ENCODE peak calls at places on chromosomes 7 and 10, in nine cellular contexts. U is CD8-positive, alpha-beta T cell; I is psoas muscle; E is foreskin fibroblast; K is GM06990; R is GM23248; C is tibial nerve; H is lower lobe of right lung; O is mesenchymal stem cell. N is an unnamed sample.

GRCh38 chr7:480531-481218 is 39.0 kb downstream of the PDGFA start:
- DNase-seq in K (no peak), H (no peak), U (no peak), R (no peak), I (no peak), O (no peak), E (no peak), C (no peak), N (no peak)

GRCh38 chr10:36597921-36598320 is 527.5 kb upstream of the ANKRD30A start:
- DNase-seq in O (no peak), U (no peak), I (no peak), H (no peak), C (no peak), E (no peak), R (no peak), K (no peak), N (no peak)

GRCh38 chr10:118521415-118522117 is 73.9 kb downstream of the PRLHR start:
- DNase-seq in U (no peak), H (no peak), C (no peak), O (no peak), R (no peak), K (no peak), I (no peak), E (no peak), N (no peak)

GRCh38 chr10:49700997-49701396 is 21.5 kb downstream of the C10orf53 start:
- DNase-seq in R (no peak), U (no peak), I (no peak), O (no peak), H (no peak), C (no peak), E (no peak), K (no peak), N (no peak)

GRCh38 chr7:128361463-128362441 is at the start of gene PRRT4:
- DNase-seq in I (peak), K (no peak), O (peak), C (no peak), E (peak), U (peak), R (peak), H (peak), N (no peak)

GRCh38 chr10:13399236-13399635 is 51.1 kb upstream of the SEPHS1 start:
- DNase-seq in I (no peak), R (no peak), K (no peak), E (no peak), C (no peak), H (no peak), O (no peak), U (no peak), N (no peak)

GRCh38 chr7:133863362-133864061 is 263.6 kb upstream of the LRGUK start:
- DNase-seq in H (no peak), O (no peak), I (no peak), K (no peak), U (no peak), E (no peak), C (no peak), R (no peak), N (no peak)

GRCh38 chr7:74525881-74526280 is 72.2 kb downstream of the GTF2IRD1 start:
- DNase-seq in K (no peak), H (no peak), O (no peak), U (no peak), I (no peak), E (no peak), C (no peak), R (no peak), N (no peak)

GRCh38 chr7:101911800-101912705 is 94.6 kb downstream of the CUX1 start:
- DNase-seq in H (no peak), C (peak), I (peak), E (peak), R (no peak), K (no peak), U (no peak), O (peak), N (no peak)

GRCh38 chr10:114545071-114545470 is 113.0 kb downstream of the ABLIM1 start:
- DNase-seq in K (no peak), U (no peak), C (no peak), H (no peak), I (no peak), R (no peak), E (no peak), O (no peak), N (no peak)

GRCh38 chr7:44973610-44974401 is 5.0 kb downstream of the MYO1G start:
- DNase-seq in E (peak), K (no peak), I (no peak), R (peak), C (no peak), O (peak), H (no peak), U (peak), N (no peak)

GRCh38 chr10:94036664-94037033 is 42.9 kb downstream of the PLCE1 start:
- DNase-seq in U (no peak), I (no peak), C (no peak), H (no peak), K (no peak), R (no peak), O (no peak), E (no peak), N (no peak)

GRCh38 chr7:100969066-100969615 is at the start of gene MUC12:
- DNase-seq in R (no peak), U (no peak), C (no peak), H (no peak), O (no peak), I (no peak), E (no peak), K (no peak), N (no peak)

GRCh38 chr7:731440-732085 is 4.5 kb upstream of the PRKAR1B start:
- DNase-seq in O (no peak), I (no peak), E (no peak), R (no peak), C (no peak), K (no peak), H (peak), U (no peak), N (no peak)

GRCh38 chr7:108368466-108368865 is 87.8 kb downstream of the NRCAM start:
- DNase-seq in U (no peak), I (no peak), H (no peak), O (no peak), R (peak), E (peak), K (no peak), C (no peak), N (no peak)

GRCh38 chr7:54037873-54038272 is 504.3 kb upstream of the VSTM2A start:
- DNase-seq in C (no peak), U (no peak), I (no peak), R (no peak), E (no peak), O (no peak), H (no peak), K (no peak), N (no peak)

GRCh38 chr10:57925045-57925444 is 342.6 kb downstream of the IPMK start:
- DNase-seq in C (no peak), K (no peak), O (no peak), E (no peak), U (no peak), H (no peak), I (no peak), R (no peak), N (no peak)

GRCh38 chr10:48458662-48459048 is 146.2 kb downstream of the ARHGAP22 start:
- DNase-seq in U (no peak), E (no peak), H (no peak), R (no peak), O (no peak), K (no peak), I (no peak), C (no peak), N (no peak)

GRCh38 chr10:101784558-101784957 is 1.3 kb upstream of the NPM3 start:
- DNase-seq in U (no peak), O (no peak), H (no peak), I (no peak), C (no peak), R (no peak), K (no peak), E (no peak), N (no peak)

GRCh38 chr10:70598857-70599295 is 3.7 kb downstream of the PRF1 start:
- DNase-seq in R (no peak), U (no peak), K (no peak), C (no peak), E (no peak), O (no peak), H (peak), I (no peak), N (no peak)

GRCh38 chr10:86960003-86960862 is 1.8 kb downstream of the SNCG start:
- DNase-seq in E (peak), I (no peak), C (no peak), R (peak), O (peak), H (peak), K (peak), U (no peak), N (no peak)

GRCh38 chr7:122984021-122984420 is 11.5 kb downstream of the TAS2R16 start:
- DNase-seq in C (no peak), I (no peak), E (no peak), H (no peak), R (no peak), K (no peak), O (no peak), U (no peak), N (no peak)

GRCh38 chr10:3777876-3778707 is 6.9 kb downstream of the KLF6 start:
- DNase-seq in C (no peak), K (no peak), O (peak), E (peak), I (no peak), H (no peak), R (peak), U (no peak), N (no peak)

GRCh38 chr7:24963218-24963617 is 16.8 kb downstream of the OSBPL3 start:
- DNase-seq in O (peak), U (peak), I (peak), K (peak), H (peak), R (peak), C (peak), E (peak), N (peak)

GRCh38 chr7:24786941-24787340 is 29.7 kb upstream of the GSDME start:
- DNase-seq in H (peak), E (peak), K (no peak), O (peak), C (no peak), U (no peak), I (peak), R (peak), N (no peak)

GRCh38 chr10:69816536-69816935 is 14.8 kb downstream of the COL13A1 start:
- DNase-seq in K (no peak), E (no peak), C (no peak), R (no peak), H (peak), O (no peak), U (no peak), I (no peak), N (no peak)

GRCh38 chr10:123272171-123272570 is 118.0 kb downstream of the BUB3 start:
- DNase-seq in C (no peak), K (no peak), E (no peak), O (no peak), U (no peak), H (no peak), I (no peak), R (peak), N (no peak)

GRCh38 chr10:14670551-14671240 is 104.0 kb downstream of the FAM107B start:
- DNase-seq in R (peak), O (peak), H (no peak), I (no peak), E (peak), U (no peak), K (no peak), C (no peak), N (no peak)

GRCh38 chr7:146635200-146636032 is 518.8 kb downstream of the CNTNAP2 start:
- DNase-seq in O (no peak), C (no peak), R (no peak), U (no peak), I (no peak), K (no peak), E (no peak), H (no peak), N (no peak)
- H3K4me3 ChIP-seq in O (no peak), C (no peak), R (no peak), U (no peak), I (no peak), K (no peak), E (no peak), H (no peak), N (no peak)

DNA sequence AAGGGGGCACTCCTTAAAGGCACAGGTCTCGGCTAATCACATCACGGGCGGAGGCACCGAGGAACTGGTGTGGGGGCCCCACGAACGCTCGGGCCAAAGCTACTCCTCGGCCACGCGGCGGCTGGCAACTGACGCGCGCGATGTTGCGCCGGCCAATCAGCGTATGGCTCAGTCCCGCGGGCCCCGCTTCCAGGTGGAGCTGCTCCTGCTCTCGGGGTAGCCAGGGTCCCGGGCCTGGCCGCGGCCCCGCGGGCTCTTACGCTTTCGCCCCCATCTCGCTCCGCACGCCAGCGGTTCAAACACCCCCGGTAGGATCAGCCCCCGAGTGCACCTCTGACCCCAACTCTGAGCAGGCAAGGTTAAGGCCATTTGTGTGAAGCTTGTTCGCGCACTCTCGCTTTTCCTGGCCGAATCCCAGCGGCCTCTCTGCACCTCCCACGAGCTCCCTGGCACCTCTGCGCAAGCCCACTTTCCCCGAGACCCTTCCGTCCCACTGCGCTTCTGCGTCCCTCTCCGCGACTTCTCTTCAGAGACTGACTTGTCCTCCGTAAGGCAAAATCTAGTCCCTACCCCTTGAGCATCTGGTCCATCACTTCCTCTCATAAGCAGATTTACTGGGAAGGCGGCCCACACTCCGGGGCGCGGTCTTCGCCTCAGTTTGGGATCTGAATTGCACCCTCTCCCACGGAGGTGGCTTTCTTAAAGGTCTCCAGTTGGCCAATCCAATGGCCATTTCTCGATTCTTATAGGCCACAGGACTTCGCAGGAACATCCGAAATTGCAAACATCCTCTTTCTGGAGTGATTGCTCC is 200.9 kb upstream of the TBX20 start:
- DNase-seq in R (no peak), K (no peak), O (no peak), E (no peak), U (no peak), I (no peak), H (no peak), C (no peak), N (no peak)
- H3K4me3 ChIP-seq in R (no peak), K (no peak), O (no peak), E (no peak), U (no peak), I (no peak), H (no peak), C (no peak), N (no peak)

GRCh38 chr10:43708256-43708655 is 59.6 kb upstream of the ZNF32 start:
- DNase-seq in K (no peak), U (no peak), I (no peak), O (peak), C (no peak), H (no peak), R (no peak), E (no peak), N (no peak)

GRCh38 chr10:43706166-43706565 is 57.5 kb upstream of the ZNF32 start:
- DNase-seq in H (no peak), O (no peak), E (no peak), I (no peak), K (no peak), R (no peak), C (no peak), U (no peak), N (no peak)

GRCh38 chr10:43710772-43711471 is 62.2 kb upstream of the ZNF32 start:
- DNase-seq in I (no peak), U (no peak), R (no peak), O (no peak), K (no peak), E (no peak), H (no peak), C (no peak), N (no peak)

GRCh38 chr10:43703286-43703685 is 54.6 kb upstream of the ZNF32 start:
- DNase-seq in H (no peak), I (no peak), K (no peak), O (no peak), U (no peak), E (no peak), C (no peak), R (no peak), N (no peak)

DNA sequence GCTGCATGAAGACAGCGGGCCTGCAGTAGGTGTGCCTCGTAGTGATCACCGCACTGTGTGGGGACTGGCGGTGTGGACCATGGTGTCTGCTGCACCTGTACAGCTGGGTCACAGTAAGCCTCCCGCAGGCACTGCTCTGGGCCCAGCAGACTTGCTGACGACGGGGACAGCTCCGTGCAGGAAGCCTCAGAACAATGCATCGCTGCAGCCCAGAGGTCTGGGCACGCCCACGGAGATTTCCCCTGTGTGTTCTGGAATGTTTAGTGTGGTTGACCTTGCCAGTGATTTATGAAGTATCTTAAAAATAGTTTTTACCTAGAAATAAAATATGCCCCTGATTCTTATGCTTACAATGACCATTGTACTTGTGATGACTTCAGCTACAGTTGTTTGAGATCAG is 59.1 kb upstream of the ZNF32 start:
- DNase-seq in I (peak), K (no peak), H (no peak), U (no peak), C (no peak), R (peak), E (no peak), O (no peak), N (no peak)
- H3K4me3 ChIP-seq in I (no peak), K (no peak), H (no peak), U (no peak), C (no peak), R (no peak), E (no peak), O (no peak), N (no peak)

DNA sequence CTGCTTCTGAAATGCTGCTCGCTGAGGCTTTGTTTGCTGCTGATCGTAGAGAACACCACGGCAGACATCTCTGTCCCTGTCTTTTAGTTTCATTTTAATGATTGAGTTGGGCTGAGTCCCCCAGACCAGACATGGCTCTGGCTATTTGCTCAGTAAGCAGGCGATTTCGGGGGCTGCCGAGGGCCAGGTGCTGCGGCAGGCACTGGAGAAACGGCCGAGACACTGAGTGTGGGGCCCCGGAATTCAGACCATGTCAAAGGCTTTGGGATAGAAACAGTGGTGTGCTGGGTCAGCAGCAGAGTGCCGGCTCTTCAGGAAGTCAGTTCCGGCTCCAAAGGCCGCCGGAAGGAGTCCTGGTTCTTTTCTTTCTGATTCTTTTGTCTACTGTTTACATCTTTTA is 5.0 kb downstream of the LRRC27 start:
- DNase-seq in C (no peak), R (peak), H (no peak), I (no peak), U (no peak), O (peak), K (no peak), E (no peak), N (no peak)
- H3K4me3 ChIP-seq in C (peak), R (peak), H (peak), I (peak), U (peak), O (peak), K (peak), E (no peak), N (no peak)

GRCh38 chr10:124420254-124420653 is 1.5 kb upstream of the OAT start:
- DNase-seq in H (no peak), C (no peak), E (no peak), R (no peak), O (no peak), U (no peak), I (no peak), K (no peak), N (no peak)

GRCh38 chr10:124416733-124417132 is 2.0 kb downstream of the OAT start:
- DNase-seq in O (no peak), C (peak), U (no peak), R (peak), E (peak), H (no peak), K (no peak), I (no peak), N (no peak)

GRCh38 chr10:124417846-124418725 is 637 bp downstream of the OAT start:
- DNase-seq in R (peak), H (peak), E (peak), U (peak), O (peak), I (peak), K (peak), C (peak), N (no peak)

GRCh38 chr10:124419635-124420034 is 912 bp upstream of the OAT start:
- DNase-seq in I (no peak), O (no peak), R (no peak), C (no peak), E (no peak), H (no peak), U (no peak), K (no peak), N (no peak)

DNA sequence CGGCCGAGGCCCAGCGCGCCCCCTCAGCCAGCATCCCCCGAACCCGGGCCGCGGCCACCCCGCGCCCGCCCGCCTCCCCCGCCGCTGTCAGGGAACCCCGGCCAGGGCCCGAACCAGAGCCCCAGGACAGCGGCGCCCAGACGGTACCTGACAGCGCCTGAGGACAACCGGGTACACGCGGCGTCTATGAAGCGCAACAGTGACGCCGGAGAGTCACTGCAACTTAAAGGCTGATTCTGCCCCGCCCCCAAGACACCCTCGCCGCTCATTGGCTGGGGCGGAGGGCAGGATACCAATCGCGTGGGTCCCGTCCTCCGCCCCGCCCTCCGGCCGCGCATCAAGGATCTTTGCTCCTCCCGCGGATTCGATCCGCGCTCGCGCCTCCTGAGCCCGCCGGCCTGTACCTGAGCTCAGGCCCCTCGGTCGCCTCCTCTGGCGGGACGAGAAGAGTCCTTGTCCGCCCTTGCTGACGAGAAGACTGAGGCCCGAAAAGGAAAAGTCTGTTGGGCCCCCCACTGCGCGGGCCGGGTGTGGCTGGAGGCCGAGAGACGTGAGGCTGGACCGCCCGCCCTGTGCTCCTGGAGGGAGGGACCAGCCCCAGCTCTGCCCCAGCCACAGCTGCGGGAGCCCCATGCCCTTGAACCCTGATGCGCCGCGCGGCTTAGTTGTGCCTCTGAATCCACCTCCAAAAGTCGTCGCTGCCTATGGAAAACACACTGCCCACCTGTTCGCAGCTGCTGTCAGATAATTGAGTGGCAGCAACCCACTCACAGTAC is at the start of gene OAT:
- DNase-seq in O (peak), U (peak), H (peak), E (peak), R (peak), K (peak), C (peak), I (peak), N (peak)
- H3K4me3 ChIP-seq in O (peak), U (peak), H (peak), E (peak), R (peak), K (peak), C (peak), I (peak), N (peak)

GRCh38 chr10:80537705-80538480 is at the start of gene SH2D4B:
- DNase-seq in U (no peak), E (no peak), C (no peak), R (no peak), I (no peak), H (no peak), O (no peak), K (no peak), N (no peak)
- H3K4me3 ChIP-seq in U (no peak), E (no peak), C (no peak), R (no peak), I (no peak), H (no peak), O (no peak), K (no peak), N (peak)

N was measured in GM12864.